ENCODE peak calls at places on chromosomes 3 and 15, in four cellular contexts. R is HFF-Myc, F is fibroblast of lung, M is heart left ventricle. C is an unnamed sample.

GRCh38 chr15:59313703-59314332 is 58.9 kb downstream of the MYO1E start:
- DNase-seq in F (peak; percentile 83), M (peak; percentile 54), R (no peak), C (peak; percentile 67)

GRCh38 chr3:148943531-148944200 is 47.7 kb upstream of the GYG1 start:
- DNase-seq in F (peak; percentile 81), M (peak; percentile 21), R (peak; percentile 93), C (peak; percentile 94)

GRCh38 chr3:54691230-54691900 is 236.5 kb downstream of the LRTM1 start:
- DNase-seq in R (peak; percentile 2), M (no peak), F (peak; percentile 70), C (peak; percentile 27)

GRCh38 chr15:88018865-88019626 is 237.5 kb downstream of the NTRK3 start:
- DNase-seq in R (no peak), F (peak; percentile 90), M (no peak), C (peak; percentile 2)

GRCh38 chr3:179234244-179234643 is 16.7 kb downstream of the KCNMB3 start:
- DNase-seq in R (no peak), F (peak; percentile 29), M (no peak), C (peak; percentile 19)

GRCh38 chr3:37163262-37164020 is 10.9 kb downstream of the LRRFIP2 start:
- DNase-seq in F (peak; percentile 91), M (no peak), R (peak; percentile 99), C (peak; percentile 80)

GRCh38 chr3:151146071-151146730 is 56.8 kb downstream of the GPR171 start:
- DNase-seq in R (peak; percentile 67), M (peak; percentile 69), F (peak; percentile 57), C (peak; percentile 81)

GRCh38 chr15:82680200-82681102 is 29.2 kb downstream of the AP3B2 start:
- DNase-seq in F (no peak), R (no peak), M (no peak), C (no peak)

GRCh38 chr3:43317461-43318316 is 31.3 kb downstream of the SNRK start:
- DNase-seq in R (no peak), M (peak; percentile 42), F (no peak), C (peak; percentile 58)

GRCh38 chr15:72936237-72936636 is 116.0 kb upstream of the NEO1 start:
- DNase-seq in R (no peak), M (no peak), F (no peak), C (no peak)

GRCh38 chr3:186356152-186356551 is 5.9 kb downstream of the DGKG start:
- DNase-seq in F (no peak), R (no peak), M (no peak), C (no peak)

GRCh38 chr3:114861666-114862065 is 285.4 kb downstream of the ZBTB20 start:
- DNase-seq in R (no peak), M (no peak), F (no peak), C (no peak)

GRCh38 chr15:80371924-80372323 is 32.3 kb upstream of the ARNT2 start:
- DNase-seq in M (no peak), R (no peak), F (no peak), C (no peak)

GRCh38 chr15:89129123-89129815 is 41.0 kb downstream of the ABHD2 start:
- DNase-seq in R (no peak), M (no peak), F (peak; percentile 23), C (peak; percentile 56)

GRCh38 chr3:152300029-152300764 is 31.5 kb downstream of the MBNL1 start:
- DNase-seq in R (no peak), F (no peak), M (no peak), C (no peak)

GRCh38 chr3:102410616-102411015 is 24.2 kb upstream of the ZPLD1 start:
- DNase-seq in M (no peak), F (peak; percentile 60), R (no peak), C (no peak)

GRCh38 chr15:74808073-74808839 is 4.4 kb upstream of the LMAN1L start:
- DNase-seq in M (no peak), R (no peak), F (no peak), C (no peak)

GRCh38 chr3:124352143-124352528 is 360.2 kb upstream of the ROPN1 start:
- DNase-seq in F (peak; percentile 11), M (no peak), R (no peak), C (no peak)

GRCh38 chr3:188796122-188796631 is 375.6 kb upstream of the TPRG1 start:
- DNase-seq in R (peak; percentile 39), M (no peak), F (peak; percentile 99), C (peak; percentile 97)

GRCh38 chr15:44381223-44381622 is 46.2 kb upstream of the CTDSPL2 start:
- DNase-seq in F (no peak), M (no peak), R (no peak), C (peak; percentile 47)

GRCh38 chr3:137771401-137772230 is 7.5 kb downstream of the SOX14 start:
- DNase-seq in F (no peak), R (no peak), M (no peak), C (no peak)

GRCh38 chr3:139122221-139122581 is 77.5 kb upstream of the PRR23C start:
- DNase-seq in R (peak; percentile 52), M (no peak), F (peak; percentile 47), C (peak; percentile 59)

GRCh38 chr3:164417955-164418354 is 660.3 kb downstream of the SI start:
- DNase-seq in F (no peak), M (no peak), R (no peak), C (no peak)

GRCh38 chr3:32359766-32360513 is 31.7 kb upstream of the CMTM7 start:
- DNase-seq in F (no peak), R (no peak), M (no peak), C (no peak)

GRCh38 chr3:42843730-42844713 is 31.7 kb downstream of the CYP8B1 start:
- DNase-seq in M (no peak), R (no peak), F (no peak), C (peak; percentile 41)

GRCh38 chr15:61025746-61026256 is 203.3 kb downstream of the RORA start:
- DNase-seq in F (no peak), M (no peak), R (no peak), C (no peak)

GRCh38 chr15:73941871-73942635 is 15.8 kb downstream of the LOXL1 start:
- DNase-seq in M (no peak), F (peak; percentile 55), R (no peak), C (no peak)

GRCh38 chr3:62823461-62824050 is 51.7 kb downstream of the CADPS start:
- DNase-seq in M (no peak), R (no peak), F (no peak), C (no peak)

GRCh38 chr3:120770891-120771290 is 28.3 kb downstream of the GTF2E1 start:
- DNase-seq in F (no peak), M (no peak), R (no peak), C (no peak)

GRCh38 chr3:112463250-112463649 is 36.0 kb downstream of the BTLA start:
- DNase-seq in F (no peak), R (no peak), M (no peak), C (no peak)
- TF ChIP-seq CTCF in F (no peak), R (no peak), M (no peak), C (no peak)

DNA sequence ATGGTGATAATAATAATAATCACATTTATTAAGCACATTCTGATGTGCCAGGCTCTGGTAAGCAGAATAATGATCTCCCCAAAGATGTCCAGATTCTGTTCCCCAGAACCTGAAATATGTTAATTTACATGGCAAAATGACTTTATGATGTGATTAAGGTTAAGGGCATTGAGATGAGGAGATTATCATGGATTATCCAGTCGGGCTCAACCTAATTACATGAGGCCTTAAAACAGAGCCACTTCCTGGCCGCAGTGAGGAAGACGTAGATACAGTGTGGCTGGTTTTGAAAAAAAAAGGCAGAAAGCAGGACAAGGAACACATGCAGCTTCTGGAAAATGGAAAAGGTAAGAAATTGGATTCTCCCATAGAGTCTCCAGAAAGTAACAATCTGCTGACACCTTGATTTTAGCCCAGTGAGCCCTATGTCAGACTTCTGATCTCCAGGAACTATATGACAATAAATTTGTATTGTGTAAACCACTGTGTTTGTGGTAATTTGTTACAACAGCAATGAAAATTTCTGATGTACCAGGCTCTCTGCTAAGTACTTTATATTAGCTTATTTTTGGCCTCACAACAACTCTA is 126.7 kb downstream of the ALCAM start:
- DNase-seq in M (no peak), F (no peak), R (no peak), C (no peak)
- H3K4me3 ChIP-seq in M (no peak overlapping the region), F (no peak overlapping the region), R (no peak overlapping the region), C (no peak overlapping the region)

GRCh38 chr15:47987461-47987860 is 133.3 kb upstream of the SLC24A5 start:
- DNase-seq in R (no peak), M (no peak), F (no peak), C (no peak)

GRCh38 chr15:47987908-47988532 is 132.8 kb upstream of the SLC24A5 start:
- DNase-seq in R (peak; percentile 43), M (peak; percentile 31), F (peak; percentile 56), C (peak; percentile 80)

GRCh38 chr15:47988564-47988963 is 132.2 kb upstream of the SLC24A5 start:
- DNase-seq in M (no peak), F (no peak), R (no peak), C (no peak)

GRCh38 chr15:47985568-47985967 is 135.2 kb upstream of the SLC24A5 start:
- DNase-seq in R (no peak), F (no peak), M (no peak), C (no peak)

DNA sequence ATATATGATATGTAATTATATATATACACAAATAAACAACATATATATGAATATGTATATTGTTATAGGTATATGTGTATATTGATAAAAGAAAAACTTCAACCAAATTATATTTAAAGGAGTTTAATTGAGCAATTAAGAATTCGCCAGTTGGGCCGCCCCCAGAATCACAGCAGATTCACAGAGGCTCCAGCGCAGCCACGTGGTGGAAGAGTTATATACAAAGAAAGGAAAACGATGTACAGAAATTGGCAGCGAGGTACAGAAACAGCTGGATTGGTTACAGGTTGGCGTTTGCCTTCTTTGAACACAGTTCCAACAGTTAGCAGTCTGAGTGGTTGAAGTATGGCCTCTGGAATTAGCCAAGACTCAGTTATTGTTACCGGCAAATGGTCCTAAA is 137.3 kb upstream of the SLC24A5 start:
- DNase-seq in F (no peak), R (no peak), M (no peak), C (no peak)
- TF ChIP-seq CTCF in F (no peak), R (no peak), M (no peak), C (no peak)

GRCh38 chr3:193509103-193509965 is 45.4 kb downstream of the ATP13A4 start:
- DNase-seq in F (peak; percentile 1), R (no peak), M (no peak), C (no peak)
- H3K4me3 ChIP-seq in F (no peak overlapping the region), R (no peak overlapping the region), M (no peak overlapping the region), C (no peak overlapping the region)

DNA sequence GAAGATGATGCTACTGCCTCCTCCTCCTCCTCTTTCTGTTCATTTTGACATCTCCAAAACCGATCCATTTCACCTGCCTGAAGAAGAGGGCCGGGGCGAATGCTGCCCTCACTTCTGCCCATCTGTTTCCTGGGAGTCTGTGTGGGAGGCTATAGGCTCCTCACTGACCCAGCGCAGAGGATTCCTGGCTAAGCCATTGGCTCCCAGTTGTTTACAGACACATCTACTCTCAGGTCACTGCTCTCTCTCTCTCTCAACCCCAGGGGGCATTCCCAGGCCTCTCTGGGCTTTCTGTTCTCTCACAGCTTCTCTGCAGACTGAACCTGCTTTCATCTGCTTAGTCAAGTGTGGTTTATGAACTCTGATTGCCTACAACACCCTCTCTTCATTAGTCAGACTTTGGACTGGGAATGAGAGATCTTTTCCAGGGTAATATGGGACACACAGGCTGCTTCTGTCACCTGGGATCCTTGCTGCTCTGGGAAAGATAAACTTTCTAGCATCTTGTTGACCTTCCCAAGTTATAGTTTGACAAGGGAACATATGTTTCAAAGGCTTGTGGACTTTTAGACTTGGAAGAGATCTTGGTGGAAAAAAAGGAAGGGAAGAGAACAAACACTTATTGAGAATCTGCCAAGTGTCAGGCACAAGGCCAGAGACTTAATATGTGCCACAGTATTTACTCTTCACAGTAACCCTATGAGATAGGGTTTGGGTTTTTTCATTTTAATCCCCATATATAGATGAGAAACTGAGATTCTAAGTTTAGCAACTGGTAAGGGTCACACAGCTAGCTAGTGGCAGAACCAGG is 30.2 kb upstream of the USP3 start:
- DNase-seq in F (peak; percentile 81), R (no peak), M (no peak), C (peak; percentile 61)
- TF ChIP-seq CTCF in F (peak; percentile 13), R (no peak), M (no peak), C (no peak)